ENCODE peak calls at places on chromosomes 11 and 22, in ten cellular contexts. R is foreskin fibroblast, Q is neural crest cell, I is GM10248, H is lower leg skin, D is GM12865, U is thyroid gland, A is GM13976, O is body of pancreas, J is A673. C is an unnamed sample.

GRCh38 chr11:5224538-5225479 is 2.1 kb downstream of the HBB start:
- DNase-seq in R (no peak), Q (no peak), I (no peak), H (no peak), D (no peak), U (no peak), A (no peak), O (no peak), J (no peak), C (no peak)

GRCh38 chr11:28581286-28582242 is 473.4 kb downstream of the METTL15 start:
- DNase-seq in R (no peak), Q (no peak), I (no peak), H (no peak), D (no peak), U (no peak), A (no peak), O (no peak), J (peak; percentile 58), C (no peak)

GRCh38 chr11:3123761-3124733 is 41.1 kb downstream of the OSBPL5 start:
- DNase-seq in R (peak; percentile 97), Q (no peak), I (no peak), H (peak; percentile 97), D (no peak), U (peak; percentile 46), A (no peak), O (peak; percentile 68), J (no peak), C (no peak)

GRCh38 chr11:63999349-64000025 is 13.2 kb downstream of the OTUB1 start:
- DNase-seq in R (peak; percentile 59), Q (peak; percentile 61), I (peak; percentile 78), H (peak; percentile 95), D (peak; percentile 51), U (peak; percentile 91), A (peak; percentile 84), O (peak; percentile 42), J (peak; percentile 96), C (peak; percentile 88)

GRCh38 chr11:46309669-46310288 is 32.3 kb downstream of the CREB3L1 start:
- DNase-seq in R (no peak), Q (no peak), I (peak; percentile 76), H (no peak), D (peak; percentile 57), U (no peak), A (peak; percentile 75), O (no peak), J (no peak), C (peak; percentile 77)

GRCh38 chr22:30402036-30402759 is 5.4 kb downstream of the SEC14L2 start:
- DNase-seq in R (no peak), Q (no peak), I (no peak), H (no peak), D (no peak), U (no peak), A (peak; percentile 73), O (no peak), J (no peak), C (no peak)

GRCh38 chr11:63567044-63567840 is 4.1 kb upstream of the PLAAT2 start:
- DNase-seq in R (peak; percentile 62), Q (no peak), I (peak; percentile 64), H (no peak), D (peak; percentile 97), U (peak; percentile 67), A (peak; percentile 68), O (no peak), J (peak; percentile 63), C (peak; percentile 62)

GRCh38 chr22:50456466-50457234 is 18.2 kb downstream of the SBF1 start:
- DNase-seq in R (no peak), Q (no peak), I (no peak), H (no peak), D (no peak), U (peak; percentile 98), A (no peak), O (no peak), J (no peak), C (peak; percentile 72)

GRCh38 chr11:70464509-70465361 is 66.4 kb downstream of the CTTN start:
- DNase-seq in R (no peak), Q (no peak), I (no peak), H (no peak), D (peak; percentile 68), U (no peak), A (no peak), O (no peak), J (no peak), C (no peak)

GRCh38 chr11:74566386-74566960 is 25.9 kb upstream of the POLD3 start:
- DNase-seq in R (no peak), Q (no peak), I (no peak), H (no peak), D (no peak), U (no peak), A (no peak), O (peak; percentile 53), J (no peak), C (no peak)

GRCh38 chr22:48154169-48154942 is 1391.9 kb downstream of the TBC1D22A start:
- DNase-seq in R (no peak), Q (no peak), I (no peak), H (peak; percentile 78), D (no peak), U (no peak), A (no peak), O (no peak), J (no peak), C (no peak)

GRCh38 chr11:22304337-22304961 is 33.7 kb upstream of the SLC17A6 start:
- DNase-seq in R (no peak), Q (no peak), I (peak; percentile 20), H (no peak), D (peak; percentile 26), U (no peak), A (peak; percentile 30), O (no peak), J (peak; percentile 52), C (peak; percentile 25)

GRCh38 chr11:73528420-73528819 is 69.5 kb downstream of the FAM168A start:
- DNase-seq in R (no peak), Q (no peak), I (no peak), H (no peak), D (no peak), U (no peak), A (no peak), O (no peak), J (no peak), C (no peak)

GRCh38 chr22:49290286-49290685 is 537.4 kb downstream of the BRD1 start:
- DNase-seq in R (no peak), Q (no peak), I (no peak), H (peak; percentile 46), D (no peak), U (no peak), A (no peak), O (no peak), J (no peak), C (no peak)

GRCh38 chr11:83019888-83020579 is 51.7 kb downstream of the RAB30 start:
- DNase-seq in R (no peak), Q (no peak), I (no peak), H (no peak), D (no peak), U (no peak), A (no peak), O (peak; percentile 55), J (no peak), C (no peak)

GRCh38 chr11:130634981-130635473 is 186.6 kb downstream of the ADAMTS15 start:
- DNase-seq in R (peak; percentile 64), Q (no peak), I (no peak), H (no peak), D (peak; percentile 82), U (no peak), A (no peak), O (no peak), J (no peak), C (no peak)

DNA sequence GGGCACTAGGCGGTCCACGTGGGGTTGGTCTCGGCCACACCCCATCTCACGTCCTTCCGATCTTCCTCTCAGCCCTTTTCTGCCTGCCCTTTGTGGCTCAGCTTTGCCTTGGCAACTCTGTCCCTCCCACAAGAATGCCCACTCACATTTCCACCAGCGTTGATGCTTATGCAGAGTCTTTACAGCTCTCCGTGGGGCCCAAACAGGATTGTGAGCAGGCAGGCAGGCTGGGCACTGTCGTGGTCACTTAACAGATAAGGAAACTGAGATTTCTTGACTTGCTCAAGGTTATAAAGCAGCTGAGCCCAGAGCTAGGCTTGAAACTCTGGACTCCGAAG is 68.4 kb downstream of the FBXO7 start:
- DNase-seq in R (no peak), Q (no peak), I (no peak), H (no peak), D (no peak), U (no peak), A (no peak), O (no peak), J (no peak), C (no peak)
- TF ChIP-seq CTCF in R (no peak), Q (no peak), I (no peak), H (no peak), D (no peak), U (no peak), A (no peak), O (no peak), J (no peak), C (no peak)

GRCh38 chr11:34890812-34891211 is 25.4 kb downstream of the APIP start:
- DNase-seq in R (peak; percentile 26), Q (no peak), I (peak; percentile 21), H (no peak), D (peak; percentile 21), U (no peak), A (no peak), O (no peak), J (peak; percentile 67), C (peak; percentile 16)
- TF ChIP-seq CTCF in R (peak; percentile 15), Q (peak; percentile 70), I (peak; percentile 39), H (no peak), D (peak; percentile 28), U (peak; percentile 43), A (peak; percentile 18), O (peak; percentile 45), J (peak; percentile 74), C (peak; percentile 52)

GRCh38 chr11:76698321-76699043 is 27.9 kb upstream of the LRRC32 start:
- DNase-seq in R (no peak), Q (no peak), I (no peak), H (no peak), D (peak; percentile 38), U (no peak), A (no peak), O (no peak), J (peak; percentile 55), C (no peak)
- TF ChIP-seq CTCF in R (no peak), Q (peak; percentile 49), I (peak; percentile 27), H (no peak), D (peak; percentile 33), U (no peak), A (no peak), O (no peak), J (peak; percentile 59), C (peak; percentile 51)

GRCh38 chr11:61873588-61874459 is 17.5 kb downstream of the FADS3 start:
- DNase-seq in R (no peak), Q (no peak), I (no peak), H (no peak), D (no peak), U (peak; percentile 30), A (no peak), O (no peak), J (no peak), C (no peak)
- TF ChIP-seq CTCF in R (no peak), Q (no peak), I (no peak), H (no peak), D (no peak), U (no peak), A (no peak), O (no peak), J (no peak), C (no peak)